ENCODE peak calls at places on chromosomes 2 and 18, in ten cellular contexts. U is posterior cingulate gyrus; E is DMS79 treated with DMSO at 0.1 percent for 48 hours; H is upper lobe of right lung; P is smooth muscle cell of the brain vasculature; J is NCI-H1417; A is globus pallidus; K is stimulated activated CD4-positive, alpha-beta T cell treated with anti-CD3 and anti-CD28 coated beads, Interleukin-15, amount 100 ng/mL, for 1 hour; F is kidney epithelial cell; T is T-helper 2 cell. L is an unnamed sample.

GRCh38 chr18:10094154-10094553 is 180.3 kb downstream of the VAPA start:
- DNase-seq in U (no peak), E (no peak), H (no peak), P (no peak), J (no peak), A (no peak), K (no peak), F (no peak), T (no peak), L (no peak)

GRCh38 chr2:68908392-68908970 is 37.3 kb upstream of the BMP10 start:
- DNase-seq in U (no peak), E (peak; percentile 48), H (peak; percentile 83), P (no peak), J (peak; percentile 74), A (no peak), K (peak; percentile 68), F (peak; percentile 92), T (peak; percentile 79), L (peak; percentile 68)

GRCh38 chr2:191108331-191108730 is 42.5 kb downstream of the STAT4 start:
- DNase-seq in U (no peak), E (no peak), H (no peak), P (no peak), J (no peak), A (no peak), K (no peak), F (no peak), T (no peak), L (no peak)

GRCh38 chr2:219001577-219002394 is 8.6 kb upstream of the CRYBA2 start:
- DNase-seq in U (no peak), E (peak; percentile 93), H (peak; percentile 94), P (no peak), J (peak; percentile 99), A (no peak), K (no peak), F (no peak), T (no peak), L (no peak)

GRCh38 chr2:100256416-100256815 is 65.9 kb downstream of the LONRF2 start:
- DNase-seq in U (no peak), E (no peak), H (no peak), P (no peak), J (no peak), A (no peak), K (no peak), F (no peak), T (no peak), L (no peak)

GRCh38 chr18:4017479-4017878 is 437.6 kb downstream of the DLGAP1 start:
- DNase-seq in U (no peak), E (no peak), H (no peak), P (no peak), J (peak; percentile 26), A (no peak), K (no peak), F (no peak), T (no peak), L (no peak)

GRCh38 chr2:240792658-240793312 is 27.2 kb downstream of the KIF1A start:
- DNase-seq in U (no peak), E (no peak), H (peak; percentile 44), P (no peak), J (peak; percentile 50), A (no peak), K (no peak), F (no peak), T (no peak), L (no peak)

GRCh38 chr2:8646731-8647461 is 35.0 kb upstream of the ID2 start:
- DNase-seq in U (no peak), E (no peak), H (peak; percentile 55), P (no peak), J (no peak), A (no peak), K (no peak), F (no peak), T (no peak), L (no peak)

GRCh38 chr2:238106339-238106697 is 6.2 kb downstream of the ESPNL start:
- DNase-seq in U (no peak), E (no peak), H (no peak), P (no peak), J (no peak), A (no peak), K (no peak), F (no peak), T (no peak), L (no peak)

GRCh38 chr2:229714736-229715541 is 584 bp upstream of the DNER start:
- DNase-seq in U (peak; percentile 49), E (peak; percentile 37), H (peak; percentile 80), P (peak; percentile 31), J (peak; percentile 84), A (peak; percentile 68), K (no peak), F (peak; percentile 7), T (peak; percentile 6), L (no peak)